ENCODE peak calls at places on chromosomes 5 and 9, in six cellular contexts. V is esophagus squamous epithelium, C is IMR-90, X is tibial artery, Q is foreskin keratinocyte, Y is AG04450. G is an unnamed sample.

GRCh38 chr5:55160493-55161209 is 680 bp downstream of the GPX8 start:
- DNase-seq in V (no peak), C (peak), X (peak), Q (peak), Y (peak), G (peak)

GRCh38 chr5:3118321-3118720 is 366.8 kb upstream of the IRX2 start:
- DNase-seq in V (no peak), C (no peak), X (no peak), Q (no peak), Y (no peak), G (no peak)

GRCh38 chr9:134146774-134147493 is 11.1 kb downstream of the WDR5 start:
- DNase-seq in V (no peak), C (no peak), X (no peak), Q (peak), Y (no peak), G (no peak)

GRCh38 chr5:151222769-151223446 is 984 bp downstream of the CCDC69 start:
- DNase-seq in V (no peak), C (no peak), X (peak), Q (no peak), Y (no peak), G (peak)

GRCh38 chr9:36831381-36832231 is 202.5 kb downstream of the PAX5 start:
- DNase-seq in V (no peak), C (no peak), X (no peak), Q (no peak), Y (no peak), G (no peak)

GRCh38 chr9:68458918-68459317 is 81.8 kb downstream of the TMEM252 start:
- DNase-seq in V (no peak), C (no peak), X (no peak), Q (no peak), Y (no peak), G (no peak)

GRCh38 chr5:31569065-31569464 is 37.0 kb downstream of the C5orf22 start:
- DNase-seq in V (no peak), C (no peak), X (no peak), Q (no peak), Y (no peak), G (no peak)

GRCh38 chr5:81525690-81526089 is 131.8 kb upstream of the ACOT12 start:
- DNase-seq in V (no peak), C (peak), X (no peak), Q (no peak), Y (peak), G (peak)

GRCh38 chr5:176609724-176610429 is at the start of gene GPRIN1:
- DNase-seq in V (no peak), C (peak), X (no peak), Q (no peak), Y (no peak), G (peak)

GRCh38 chr5:155313518-155313917 is 300.0 kb downstream of the KIF4B start:
- DNase-seq in V (no peak), C (no peak), X (no peak), Q (peak), Y (no peak), G (no peak)

GRCh38 chr5:150440948-150441812 is 8.4 kb downstream of the RPS14 start:
- DNase-seq in V (no peak), C (no peak), X (no peak), Q (no peak), Y (no peak), G (no peak)

GRCh38 chr5:178287091-178287790 is 54.6 kb upstream of the PHYKPL start:
- DNase-seq in V (no peak), C (no peak), X (no peak), Q (no peak), Y (no peak), G (no peak)

GRCh38 chr9:70677336-70677735 is 262.9 kb upstream of the KLF9 start:
- DNase-seq in V (no peak), C (peak), X (no peak), Q (no peak), Y (no peak), G (no peak)

GRCh38 chr5:662751-663435 is 30.3 kb downstream of the TPPP start:
- DNase-seq in V (no peak), C (no peak), X (no peak), Q (no peak), Y (no peak), G (no peak)

GRCh38 chr5:148815578-148815977 is 10.8 kb upstream of the ADRB2 start:
- DNase-seq in V (no peak), C (no peak), X (no peak), Q (no peak), Y (no peak), G (no peak)

GRCh38 chr5:57313716-57314115 is 139.9 kb downstream of the GPBP1 start:
- DNase-seq in V (no peak), C (no peak), X (no peak), Q (no peak), Y (no peak), G (peak)

GRCh38 chr5:6583049-6583880 is 49.6 kb downstream of the NSUN2 start:
- DNase-seq in V (no peak), C (no peak), X (no peak), Q (no peak), Y (no peak), G (no peak)

GRCh38 chr5:57839025-57839424 is 356.4 kb upstream of the ACTBL2 start:
- DNase-seq in V (no peak), C (no peak), X (no peak), Q (no peak), Y (no peak), G (peak)

GRCh38 chr5:125894383-125894782 is 528.8 kb upstream of the GRAMD2B start:
- DNase-seq in V (no peak), C (no peak), X (no peak), Q (no peak), Y (no peak), G (no peak)

GRCh38 chr5:79488775-79489174 is 25.2 kb downstream of the HOMER1 start:
- DNase-seq in V (no peak), C (peak), X (no peak), Q (no peak), Y (no peak), G (no peak)

GRCh38 chr5:133244242-133244641 is 192.4 kb downstream of the HSPA4 start:
- DNase-seq in V (no peak), C (peak), X (no peak), Q (no peak), Y (no peak), G (peak)

GRCh38 chr9:88197781-88198345 is 59.6 kb upstream of the SPATA31C2 start:
- DNase-seq in V (no peak), C (peak), X (no peak), Q (peak), Y (peak), G (peak)

GRCh38 chr5:81353189-81353588 is 40.7 kb downstream of the ACOT12 start:
- DNase-seq in V (no peak), C (no peak), X (no peak), Q (no peak), Y (no peak), G (no peak)

DNA sequence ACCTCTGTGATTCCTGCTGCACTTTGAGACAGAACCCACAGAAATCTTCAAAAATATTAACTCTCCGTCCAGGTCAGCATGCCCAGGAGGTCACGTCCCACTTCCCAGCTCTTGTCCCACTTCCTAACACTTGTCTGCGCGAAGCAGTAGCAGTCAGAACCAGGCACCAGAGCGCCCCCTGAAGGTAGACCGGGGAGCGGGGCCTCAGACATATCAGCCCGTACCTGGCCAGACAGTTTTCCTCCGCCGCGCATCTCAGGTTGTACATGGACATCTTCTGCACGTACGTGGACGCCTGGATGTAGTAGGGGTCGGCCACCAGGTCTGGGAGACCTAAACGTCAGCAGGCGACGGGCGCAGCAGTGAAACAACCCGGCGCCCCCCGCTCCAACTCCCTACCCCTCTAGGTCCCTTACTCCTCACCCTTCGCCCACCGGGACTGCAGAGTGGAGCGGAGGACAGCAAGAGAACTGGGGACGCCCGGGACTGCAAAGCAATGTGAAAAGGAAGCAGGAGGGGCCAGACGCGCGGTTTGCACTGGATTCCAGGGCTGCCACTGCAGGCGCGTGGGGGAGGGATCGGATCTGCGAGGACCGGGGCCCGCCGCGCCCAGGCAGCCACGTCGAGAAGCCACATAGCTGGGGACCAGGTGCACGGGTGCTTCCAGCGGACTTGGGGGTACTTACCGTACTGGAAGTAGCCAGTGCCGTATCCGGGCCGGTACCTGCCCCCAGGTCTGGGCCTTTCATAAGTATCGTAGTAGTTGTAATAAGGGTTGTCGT is 1.2 kb downstream of the LOX start:
- DNase-seq in V (no peak), C (peak), X (peak), Q (no peak), Y (no peak), G (peak)
- H3K27ac ChIP-seq in V (peak), C (peak), X (peak), Q (no peak), Y (peak), G (no peak)

GRCh38 chr5:174585472-174585871 is 138.9 kb upstream of the MSX2 start:
- DNase-seq in V (no peak), C (no peak), X (no peak), Q (no peak), Y (no peak), G (no peak)

GRCh38 chr5:174583071-174583470 is 141.3 kb upstream of the MSX2 start:
- DNase-seq in V (no peak), C (no peak), X (no peak), Q (no peak), Y (no peak), G (no peak)

GRCh38 chr5:174576042-174576441 is 148.3 kb upstream of the MSX2 start:
- DNase-seq in V (no peak), C (no peak), X (no peak), Q (no peak), Y (no peak), G (no peak)

DNA sequence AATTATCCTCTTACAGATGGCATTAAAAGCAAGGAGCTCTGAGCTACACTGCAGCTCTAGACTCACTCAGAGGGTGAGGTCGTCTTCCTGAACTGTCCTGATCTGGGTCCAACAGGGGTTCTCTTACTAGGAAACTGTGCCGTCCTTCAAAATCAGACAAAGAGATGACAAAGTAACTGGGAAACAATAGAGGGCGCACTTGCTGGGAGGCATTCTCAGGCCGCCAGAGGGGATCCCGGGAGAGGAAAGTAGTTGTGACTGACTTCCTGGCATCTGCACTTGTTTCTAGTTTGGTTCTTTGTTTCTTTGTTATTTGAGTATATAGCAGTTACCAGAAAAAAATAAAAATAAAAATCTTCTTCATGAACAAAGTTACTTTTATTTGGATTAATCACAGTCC is 142.9 kb upstream of the MSX2 start:
- DNase-seq in V (no peak), C (no peak), X (no peak), Q (no peak), Y (no peak), G (peak)
- TF ChIP-seq CTCF in V (peak), C (peak), X (no peak), Q (peak), Y (peak), G (peak)

GRCh38 chr9:77956555-77956954 is 75.1 kb downstream of the GNAQ start:
- DNase-seq in V (no peak), C (no peak), X (no peak), Q (no peak), Y (no peak), G (no peak)

GRCh38 chr9:77952641-77953341 is 78.8 kb downstream of the GNAQ start:
- DNase-seq in V (no peak), C (peak), X (no peak), Q (no peak), Y (no peak), G (peak)

GRCh38 chr9:77954018-77954417 is 77.6 kb downstream of the GNAQ start:
- DNase-seq in V (no peak), C (peak), X (no peak), Q (no peak), Y (no peak), G (no peak)

GRCh38 chr9:77953590-77953989 is 78.0 kb downstream of the GNAQ start:
- DNase-seq in V (no peak), C (no peak), X (no peak), Q (no peak), Y (no peak), G (no peak)

DNA sequence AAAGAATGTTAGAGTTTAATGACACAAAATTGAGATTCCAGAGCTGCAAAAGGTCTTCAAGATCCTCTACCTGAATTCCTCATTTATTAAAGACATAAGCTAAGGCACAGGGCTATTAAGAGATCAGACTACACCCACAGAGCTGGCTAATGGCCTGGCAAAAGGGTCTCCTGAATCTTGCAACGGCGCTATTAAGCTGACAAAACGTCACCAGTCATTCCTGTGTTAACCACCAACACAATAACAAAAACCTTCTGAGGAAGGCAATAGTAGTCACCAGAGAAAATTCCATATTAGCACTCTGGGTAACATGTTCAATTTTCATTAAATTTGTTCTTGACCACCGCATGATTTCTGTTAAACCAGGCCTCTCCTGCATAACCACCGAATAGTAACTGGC is 77.0 kb downstream of the GNAQ start:
- DNase-seq in V (no peak), C (no peak), X (no peak), Q (no peak), Y (no peak), G (no peak)
- H3K27ac ChIP-seq in V (peak), C (no peak), X (peak), Q (no peak), Y (no peak), G (no peak)

DNA sequence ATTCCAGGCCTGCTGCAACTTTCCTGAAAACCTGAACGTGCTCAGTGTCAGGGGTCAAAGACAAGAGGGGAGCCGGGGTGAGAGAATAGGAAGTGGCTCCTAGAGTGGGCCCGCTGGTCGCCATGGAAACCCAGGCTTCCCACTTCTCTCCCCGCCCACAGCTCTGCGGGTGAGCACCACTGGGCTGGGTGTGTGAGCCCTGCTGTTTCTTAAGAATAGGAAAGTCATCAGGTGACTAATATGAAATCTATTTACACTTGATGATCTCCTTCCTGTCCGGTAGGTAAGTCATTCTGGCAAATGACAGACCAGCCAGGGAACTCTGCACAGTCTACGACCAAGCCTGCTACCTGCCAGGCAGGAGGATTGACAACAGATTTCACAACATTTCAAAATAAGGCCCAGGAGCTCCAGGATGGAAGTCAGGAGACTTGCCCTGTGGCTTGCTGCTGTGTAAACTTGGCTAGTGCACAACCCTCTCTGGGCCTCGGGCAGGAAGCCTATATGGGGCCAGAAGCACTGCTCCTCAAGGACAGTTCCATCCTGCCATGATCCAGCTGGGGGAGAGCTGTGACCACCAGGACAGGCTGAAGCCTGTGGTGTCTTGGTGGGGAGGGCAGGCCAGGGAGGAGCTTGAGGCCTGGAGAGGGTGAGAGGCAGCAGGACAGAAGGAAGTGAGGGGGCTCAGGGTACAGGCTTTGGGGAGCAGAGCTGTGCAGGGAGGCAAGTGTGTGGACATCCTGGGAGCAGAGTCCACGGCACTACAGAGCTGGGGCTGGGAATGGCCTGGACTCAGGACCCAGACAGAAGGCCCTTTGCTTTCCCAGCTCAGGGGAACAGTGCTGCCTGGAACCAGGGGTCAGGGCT is 60.6 kb downstream of the SHB start:
- DNase-seq in V (no peak), C (peak), X (no peak), Q (peak), Y (peak), G (peak)
- TF ChIP-seq CTCF in V (no peak), C (no peak), X (no peak), Q (no peak), Y (no peak), G (no peak)

GRCh38 chr9:99051851-99052250 is 53.1 kb upstream of the TGFBR1 start:
- DNase-seq in V (no peak), C (no peak), X (no peak), Q (no peak), Y (no peak), G (no peak)
- H3K27ac ChIP-seq in V (peak), C (no peak), X (no peak), Q (no peak), Y (no peak), G (peak)

GRCh38 chr5:10307206-10308148 is at the start of gene CMBL:
- DNase-seq in V (no peak), C (peak), X (peak), Q (peak), Y (no peak), G (peak)
- TF ChIP-seq CTCF in V (no peak), C (no peak), X (no peak), Q (no peak), Y (no peak), G (no peak)